ENCODE peak calls at places on chromosomes 3 and 15, in seven cellular contexts. B is M059J; H is stimulated activated CD4-positive, alpha-beta T cell treated with anti-CD3 and anti-CD28 coated beads, TNF-alpha, amount 100 ng/mL, for 1 hour; W is HT-29; E is stimulated activated CD8-positive, alpha-beta memory T cell treated with anti-CD3 and anti-CD28 coated beads, Interleukin-7, amount 100 ng/mL, for 24 hours; X is choroid plexus epithelial cell; T is EH. F is an unnamed sample.

GRCh38 chr3:44923634-44924033 is 49.2 kb downstream of the TGM4 start:
- DNase-seq in B (no peak), H (no peak), W (no peak), E (no peak), X (no peak), T (no peak), F (no peak)

GRCh38 chr3:126317029-126317996 is 39.9 kb downstream of the KLF15 start:
- DNase-seq in B (no peak), H (no peak), W (peak), E (no peak), X (no peak), T (no peak), F (no peak)

GRCh38 chr15:66401130-66402021 is 14.7 kb downstream of the MAP2K1 start:
- DNase-seq in B (no peak), H (no peak), W (no peak), E (no peak), X (no peak), T (peak), F (no peak)

GRCh38 chr3:18757476-18757875 is 332.3 kb upstream of the SATB1 start:
- DNase-seq in B (no peak), H (no peak), W (no peak), E (no peak), X (no peak), T (no peak), F (no peak)

GRCh38 chr3:30349507-30349906 is 256.9 kb upstream of the TGFBR2 start:
- DNase-seq in B (no peak), H (no peak), W (no peak), E (no peak), X (no peak), T (no peak), F (no peak)

GRCh38 chr3:113695818-113696645 is at the start of gene USF3:
- DNase-seq in B (peak), H (peak), W (peak), E (peak), X (peak), T (peak), F (peak)

GRCh38 chr15:29115093-29115991 is 154.3 kb downstream of the NSMCE3 start:
- DNase-seq in B (no peak), H (no peak), W (no peak), E (no peak), X (peak), T (no peak), F (peak)

GRCh38 chr15:76327191-76328105 is 9.1 kb upstream of the ISL2 start:
- DNase-seq in B (peak), H (no peak), W (no peak), E (no peak), X (no peak), T (peak), F (no peak)

GRCh38 chr15:32870240-32871033 is 152.6 kb downstream of the GREM1 start:
- DNase-seq in B (peak), H (no peak), W (no peak), E (no peak), X (peak), T (peak), F (peak)

GRCh38 chr3:137766069-137766960 is 2.2 kb downstream of the SOX14 start:
- DNase-seq in B (no peak), H (no peak), W (no peak), E (no peak), X (no peak), T (no peak), F (no peak)

GRCh38 chr3:148513066-148513671 is 184.5 kb upstream of the AGTR1 start:
- DNase-seq in B (no peak), H (no peak), W (no peak), E (no peak), X (peak), T (peak), F (no peak)

GRCh38 chr15:38905634-38906033 is 341.0 kb upstream of the RASGRP1 start:
- DNase-seq in B (peak), H (no peak), W (no peak), E (no peak), X (peak), T (peak), F (no peak)

GRCh38 chr3:171494457-171495109 is 34.4 kb upstream of the TNIK start:
- DNase-seq in B (no peak), H (no peak), W (no peak), E (no peak), X (no peak), T (no peak), F (no peak)

GRCh38 chr15:66715181-66715624 is 13.2 kb downstream of the SMAD6 start:
- DNase-seq in B (no peak), H (no peak), W (no peak), E (no peak), X (no peak), T (no peak), F (no peak)

GRCh38 chr3:39209329-39209970 is 17.1 kb upstream of the XIRP1 start:
- DNase-seq in B (no peak), H (no peak), W (no peak), E (no peak), X (no peak), T (no peak), F (no peak)

GRCh38 chr15:41332788-41333527 is at the start of gene NUSAP1:
- DNase-seq in B (no peak), H (no peak), W (peak), E (no peak), X (peak), T (no peak), F (no peak)

GRCh38 chr15:71391421-71392047 is 276.3 kb downstream of the THSD4 start:
- DNase-seq in B (no peak), H (no peak), W (peak), E (no peak), X (no peak), T (no peak), F (no peak)